ENCODE peak calls at places on chromosomes 5 and 9, in four cellular contexts. B, S, X and Q are unnamed samples.
A peak's percentile ranks its signal among the peaks of the same experiment; 100 is the strongest.

GRCh38 chr5:174402224-174402812 is 322.1 kb upstream of the MSX2 start:
- DNase-seq in S (no peak), X (no peak), B (no peak), Q (no peak)

GRCh38 chr5:161190778-161191177 is 338.8 kb upstream of the ATP10B start:
- DNase-seq in S (no peak), X (no peak), B (no peak), Q (no peak)

GRCh38 chr5:127080001-127080478 is 6.7 kb upstream of the C5orf63 start:
- DNase-seq in B (peak; percentile 11), S (peak; percentile 43), X (no peak), Q (no peak)

GRCh38 chr5:76386360-76386759 is 16.7 kb upstream of the IQGAP2 start:
- DNase-seq in B (no peak), S (no peak), X (no peak), Q (no peak)

GRCh38 chr5:120516799-120517198 is 52.7 kb downstream of the PRR16 start:
- DNase-seq in X (no peak), S (no peak), B (peak; percentile 37), Q (no peak)

GRCh38 chr5:81235287-81236072 is 2.4 kb downstream of the CKMT2 start:
- DNase-seq in S (no peak), X (no peak), B (no peak), Q (no peak)

GRCh38 chr5:149544199-149544472 is 7.1 kb downstream of the CSNK1A1 start:
- DNase-seq in B (no peak), S (no peak), X (no peak), Q (no peak)

GRCh38 chr5:171310816-171311697 is 2.0 kb downstream of the TLX3 start:
- DNase-seq in X (no peak), B (no peak), S (no peak), Q (no peak)

GRCh38 chr9:131654857-131655577 is 84.9 kb downstream of the RAPGEF1 start:
- DNase-seq in X (no peak), S (no peak), B (no peak), Q (no peak)

GRCh38 chr5:159947708-159948358 is 31.6 kb downstream of the ADRA1B start:
- DNase-seq in S (no peak), B (no peak), X (no peak), Q (no peak)